ENCODE peak calls at places on chromosome 4, in four cellular contexts. M is H1, B is tibial artery, N is suprapubic skin. Y is an unnamed sample.

GRCh38 chr4:150237110-150237852 is 159.0 kb downstream of the DCLK2 start:
- DNase-seq in B (no peak), M (no peak), N (no peak), Y (no peak)

GRCh38 chr4:69896530-69897116 is 34.2 kb upstream of the CSN1S1 start:
- DNase-seq in N (no peak), B (no peak), M (no peak), Y (no peak)

GRCh38 chr4:157898836-157899605 is 273.8 kb downstream of the GASK1B start:
- DNase-seq in B (no peak), M (no peak), N (no peak), Y (no peak)

GRCh38 chr4:97159625-97160024 is 983.7 kb downstream of the STPG2 start:
- DNase-seq in N (no peak), B (no peak), M (no peak), Y (no peak)

GRCh38 chr4:147586637-147587036 is 30.6 kb upstream of the TMEM184C start:
- DNase-seq in B (no peak), M (no peak), N (no peak), Y (no peak)

GRCh38 chr4:76562161-76562560 is 127.1 kb downstream of the SHROOM3 start:
- DNase-seq in B (no peak), N (no peak), M (no peak), Y (no peak)

GRCh38 chr4:39770969-39771724 is 73.2 kb downstream of the UBE2K start:
- DNase-seq in N (no peak), M (no peak), B (no peak), Y (no peak)

GRCh38 chr4:116020141-116020722 is 906.8 kb upstream of the NDST4 start:
- DNase-seq in B (no peak), M (no peak), N (no peak), Y (no peak)

GRCh38 chr4:53478671-53479456 is 101.4 kb downstream of the FIP1L1 start:
- DNase-seq in M (no peak), B (no peak), N (no peak), Y (no peak)

GRCh38 chr4:53152467-53152866 is 213.4 kb downstream of the SCFD2 start:
- DNase-seq in M (no peak), B (no peak), N (no peak), Y (no peak)

DNA sequence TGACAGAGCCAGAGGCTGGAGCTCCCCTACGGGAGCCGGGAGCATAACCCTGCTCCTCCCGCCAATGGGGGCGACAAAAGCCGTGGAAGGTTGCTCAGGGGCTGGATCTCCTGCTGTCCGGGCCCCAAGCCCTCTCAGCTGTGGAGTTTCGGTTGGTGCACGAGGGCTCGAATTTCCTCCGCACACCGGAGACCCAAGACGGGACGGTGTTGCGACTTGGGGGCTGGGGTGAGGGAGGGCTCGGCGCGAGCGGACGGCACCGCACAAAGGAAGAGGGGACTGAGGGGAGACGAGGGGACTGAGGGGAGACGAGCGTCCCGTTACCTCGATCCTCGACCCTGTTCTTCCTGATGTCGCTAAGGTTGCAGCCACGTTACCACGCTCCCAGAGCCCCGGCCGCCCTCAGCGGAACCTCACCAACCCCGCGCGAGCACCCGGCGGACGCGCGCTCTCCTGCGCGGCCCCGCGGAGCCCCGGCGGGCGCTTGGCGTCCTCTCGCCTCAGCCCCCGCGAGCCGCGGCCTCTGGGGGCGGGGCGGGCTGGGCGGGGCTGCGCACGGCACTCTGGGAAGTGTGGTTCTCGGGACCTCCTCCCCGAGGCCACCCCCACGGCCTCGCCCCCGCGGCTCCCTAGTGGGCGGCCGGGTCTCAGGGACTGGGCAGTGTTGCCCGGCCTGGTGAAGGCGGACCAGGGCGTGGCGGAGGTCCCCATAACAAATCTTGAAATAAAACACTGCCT is at the start of gene KLHL8:
- DNase-seq in M (peak; percentile 39), N (peak; percentile 88), B (peak; percentile 78), Y (peak; percentile 81)
- TF ChIP-seq CTCF in M (no peak), N (no peak), B (no peak), Y (no peak)

GRCh38 chr4:8353158-8353495 is 83.6 kb downstream of the HTRA3 start:
- DNase-seq in B (peak; percentile 2), N (peak; percentile 39), M (no peak), Y (no peak)

GRCh38 chr4:8350841-8351461 is 81.4 kb downstream of the HTRA3 start:
- DNase-seq in M (no peak), B (peak; percentile 16), N (peak; percentile 45), Y (no peak)

GRCh38 chr4:8352368-8353157 is 83.0 kb downstream of the HTRA3 start:
- DNase-seq in M (no peak), N (peak; percentile 44), B (peak; percentile 9), Y (no peak)

GRCh38 chr4:8350326-8350725 is 80.8 kb downstream of the HTRA3 start:
- DNase-seq in N (peak; percentile 48), M (no peak), B (no peak), Y (no peak)

GRCh38 chr4:8351931-8352367 is 82.4 kb downstream of the HTRA3 start:
- DNase-seq in N (peak; percentile 47), B (peak; percentile 19), M (no peak), Y (peak; percentile 49)
- H3K27ac ChIP-seq in N (no peak overlapping the region), B (no peak overlapping the region), M (no peak overlapping the region), Y (peak overlapping the region; percentile 25)

DNA sequence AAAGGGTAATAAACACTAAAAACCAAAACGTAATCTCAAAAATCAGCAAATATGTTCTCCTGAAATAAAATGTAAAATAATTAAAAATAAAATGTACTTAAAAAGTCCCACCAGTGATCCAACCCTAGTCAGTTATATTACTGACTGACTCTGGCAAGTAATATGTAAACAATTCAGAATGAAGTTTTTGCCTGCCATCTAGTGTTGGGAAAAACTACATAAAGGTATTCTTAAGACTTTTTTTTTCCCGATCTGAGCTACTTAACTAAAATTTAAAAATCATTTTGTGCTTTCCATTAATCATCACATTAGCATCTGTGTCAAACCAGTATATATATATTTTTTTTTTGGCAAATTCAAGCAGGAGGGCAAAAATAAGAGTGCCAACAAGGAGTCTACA is 24.0 kb downstream of the RCHY1 start:
- DNase-seq in M (no peak), B (no peak), N (no peak), Y (no peak)
- TF ChIP-seq CTCF in M (no peak), B (peak; percentile 44), N (no peak), Y (no peak)

GRCh38 chr4:151529187-151529586 is 120.2 kb downstream of the FHIP1A start:
- DNase-seq in B (no peak), N (no peak), M (no peak), Y (no peak)
- H3K27ac ChIP-seq in B (no peak overlapping the region), N (no peak overlapping the region), M (no peak overlapping the region), Y (peak overlapping the region; percentile 82)

DNA sequence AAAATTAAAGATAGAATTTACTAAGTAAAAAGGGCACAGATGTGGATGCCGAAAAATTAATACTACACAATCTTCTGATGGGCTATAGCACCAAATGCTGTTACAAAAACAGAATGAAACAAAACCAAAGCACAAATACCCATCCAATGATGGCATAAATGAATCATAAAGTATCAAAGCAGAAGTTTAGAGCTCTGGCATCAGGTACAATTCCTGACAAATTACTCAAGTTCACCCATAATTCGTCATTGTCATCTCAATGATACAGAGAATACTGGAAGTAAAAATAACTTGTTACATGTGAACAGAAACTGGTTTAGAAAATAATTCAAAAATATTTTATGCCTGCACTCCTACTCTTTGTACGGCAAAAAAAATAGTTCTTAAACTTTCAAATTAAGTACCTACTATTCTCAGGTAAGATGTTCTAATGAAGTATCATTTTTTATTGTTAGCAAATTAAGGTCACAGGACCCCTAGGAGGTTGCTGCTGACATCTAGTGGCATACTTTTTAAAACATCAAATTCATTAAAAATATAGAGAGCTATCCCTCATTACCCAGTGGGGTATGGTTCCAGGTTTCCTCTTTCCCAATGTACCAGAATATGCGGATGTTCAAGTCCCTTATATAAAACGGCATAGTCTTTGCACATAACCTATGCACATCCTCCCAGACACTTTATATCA is 126.1 kb downstream of the INPP4B start:
- DNase-seq in B (no peak), N (no peak), M (no peak), Y (no peak)
- TF ChIP-seq CTCF in B (no peak), N (no peak), M (peak; percentile 23), Y (peak; percentile 51)

DNA sequence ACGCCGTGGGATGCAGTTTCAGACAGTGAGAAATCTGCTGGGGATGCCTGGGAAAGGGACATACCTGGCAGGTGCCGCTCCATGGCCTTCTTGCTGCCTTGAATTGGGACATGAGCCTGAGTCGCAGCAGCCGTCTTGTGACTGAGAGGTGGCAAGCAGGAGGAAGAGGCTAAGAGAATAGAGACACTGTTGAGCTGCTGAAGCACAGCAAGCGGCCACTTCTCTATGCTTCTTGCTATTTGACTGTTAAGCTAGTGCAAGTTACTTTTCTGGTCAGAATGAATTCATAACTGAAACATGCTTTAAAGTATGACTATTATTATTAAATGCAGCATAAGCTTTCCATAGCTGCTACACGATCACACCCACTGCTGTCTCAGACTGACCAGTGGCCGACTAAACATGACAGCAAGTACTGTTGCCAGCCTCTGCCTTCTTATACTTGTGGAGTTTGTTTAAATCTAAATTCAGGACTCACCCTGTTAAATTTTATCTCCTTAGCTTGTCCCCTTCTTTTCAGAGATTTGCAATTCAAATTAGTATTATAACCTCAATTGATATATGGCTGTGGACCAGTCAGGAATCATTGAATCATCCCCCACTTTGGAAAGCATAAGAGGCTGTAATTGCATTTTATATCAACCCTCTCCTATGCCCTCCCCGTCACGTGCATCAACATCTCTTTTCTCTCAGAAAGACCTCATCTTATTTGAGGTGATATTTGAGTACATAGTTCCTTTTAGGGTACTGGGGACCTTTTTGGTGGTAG is 24.8 kb upstream of the ACSL1 start:
- DNase-seq in N (no peak), M (no peak), B (no peak), Y (no peak)
- H3K27ac ChIP-seq in N (no peak overlapping the region), M (no peak overlapping the region), B (no peak overlapping the region), Y (no peak overlapping the region)

DNA sequence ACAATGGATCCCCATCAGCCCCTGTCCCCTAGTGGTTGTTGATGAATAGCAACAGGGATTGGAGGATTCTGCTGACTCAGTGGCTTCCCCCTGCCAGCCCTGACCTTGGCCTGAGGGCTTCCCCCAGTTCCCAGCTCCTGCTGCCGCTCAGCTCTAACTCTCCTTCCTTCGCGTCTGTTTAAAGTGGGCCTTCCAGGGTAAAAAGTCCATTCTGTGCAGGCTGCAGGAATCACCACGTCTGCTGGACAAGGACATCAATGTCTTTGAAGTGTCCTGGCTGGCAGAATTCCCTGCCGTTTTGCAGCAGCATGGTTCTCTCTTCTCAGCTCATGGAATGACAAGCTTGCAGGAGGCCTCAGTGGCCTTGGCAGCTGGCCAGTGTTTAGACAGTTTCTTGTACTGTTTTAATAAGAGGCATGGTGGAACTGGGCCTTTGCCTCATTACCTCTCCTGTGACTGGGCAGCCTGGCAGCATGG is 152.5 kb upstream of the STX18 start:
- DNase-seq in N (no peak), B (peak; percentile 27), M (peak; percentile 21), Y (no peak)
- TF ChIP-seq CTCF in N (no peak), B (no peak), M (peak; percentile 46), Y (no peak)

GRCh38 chr4:102551946-102552575 is 50.9 kb downstream of the NFKB1 start:
- DNase-seq in N (no peak), M (no peak), B (no peak), Y (no peak)

GRCh38 chr4:102554988-102555387 is 53.8 kb downstream of the NFKB1 start:
- DNase-seq in N (no peak), B (no peak), M (no peak), Y (no peak)

GRCh38 chr4:102552781-102553180 is 51.6 kb downstream of the NFKB1 start:
- DNase-seq in B (no peak), M (no peak), N (no peak), Y (no peak)

GRCh38 chr4:102554482-102554881 is 53.3 kb downstream of the NFKB1 start:
- DNase-seq in B (peak; percentile 59), M (no peak), N (no peak), Y (peak; percentile 53)

DNA sequence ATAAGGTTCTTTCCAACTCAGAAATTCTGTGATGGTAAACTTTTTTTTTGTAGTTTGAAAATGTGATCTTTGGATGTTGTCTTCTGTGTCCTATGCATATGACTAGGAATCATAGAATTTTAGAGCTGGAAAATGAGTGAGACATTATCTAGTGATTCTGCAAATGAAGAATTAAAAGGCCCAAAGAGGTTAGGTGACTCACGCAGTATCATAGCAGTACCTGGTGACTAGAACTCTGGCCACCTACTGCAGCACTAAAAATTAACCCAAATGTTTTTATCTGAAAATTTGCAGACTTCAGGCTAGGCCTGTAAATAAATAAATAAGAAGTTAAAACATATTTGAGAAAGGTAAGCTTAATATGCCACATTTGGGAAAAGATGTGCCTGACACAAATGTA is 52.8 kb downstream of the NFKB1 start:
- DNase-seq in M (no peak), N (no peak), B (no peak), Y (no peak)
- H3K27ac ChIP-seq in M (no peak overlapping the region), N (no peak overlapping the region), B (peak overlapping the region; percentile 11), Y (peak overlapping the region; percentile 50)

Y was measured in gastrocnemius medialis.